ENCODE peak calls at places on chromosomes 3 and 15, in seven cellular contexts. I is IMR-90, O is H9, V is neuronal stem cell, C is H1, X is mesendoderm, L is trophoblast cell. M is an unnamed sample. For H3K4me1, the result is how much of the 10 kb centered on the place peaks cover.

GRCh38 chr3:196662711-196663571 is 23.4 kb downstream of the NRROS start:
- DNase-seq in V (no peak), I (peak), C (no peak), X (no peak), O (no peak), L (peak), M (no peak)

GRCh38 chr3:113276581-113277080 is 65.3 kb downstream of the BOC start:
- DNase-seq in I (peak), L (no peak), C (no peak), X (no peak), V (no peak), O (no peak), M (no peak)

GRCh38 chr15:38503497-38503896 is 49.6 kb downstream of the FAM98B start:
- DNase-seq in L (no peak), X (no peak), V (no peak), O (no peak), I (no peak), C (no peak), M (no peak)

GRCh38 chr3:195352895-195353488 is 82.0 kb upstream of the XXYLT1 start:
- DNase-seq in V (no peak), I (peak), C (no peak), O (no peak), X (peak), L (peak), M (peak)

GRCh38 chr15:26867199-26868007 is 541 bp downstream of the GABRA5 start:
- DNase-seq in I (no peak), X (peak), L (no peak), C (peak), V (peak), O (no peak), M (no peak)

GRCh38 chr3:11591401-11592266 is 52.1 kb downstream of the VGLL4 start:
- DNase-seq in V (peak), I (peak), X (peak), O (peak), C (no peak), L (no peak), M (peak)

GRCh38 chr3:89246326-89246725 is 138.9 kb downstream of the EPHA3 start:
- DNase-seq in I (no peak), L (no peak), X (peak), C (peak), O (peak), V (peak), M (no peak)

GRCh38 chr15:69813881-69814280 is 283.8 kb downstream of the TLE3 start:
- DNase-seq in I (no peak), X (no peak), V (no peak), O (no peak), C (no peak), L (peak), M (no peak)

GRCh38 chr3:151282921-151283320 is 4.6 kb upstream of the P2RY14 start:
- DNase-seq in O (no peak), V (peak), X (peak), I (peak), L (peak), C (no peak), M (peak)

GRCh38 chr3:162538906-162539305 is 1042.3 kb downstream of the OTOL1 start:
- DNase-seq in X (no peak), O (no peak), V (no peak), I (peak), L (no peak), C (no peak), M (peak)

GRCh38 chr3:99868438-99868723 is 50.7 kb downstream of the CMSS1 start:
- DNase-seq in C (no peak), I (peak), L (no peak), O (no peak), V (no peak), X (no peak), M (peak)

GRCh38 chr15:74845581-74845980 is 2.6 kb upstream of the ULK3 start:
- DNase-seq in X (no peak), I (no peak), L (no peak), V (no peak), O (no peak), C (no peak), M (no peak)

GRCh38 chr3:127735767-127736693 is 63.3 kb downstream of the ABTB1 start:
- DNase-seq in I (peak), L (peak), O (no peak), C (no peak), X (no peak), V (no peak), M (peak)

GRCh38 chr3:65971281-65972252 is 67.2 kb downstream of the MAGI1 start:
- DNase-seq in V (no peak), I (no peak), C (no peak), L (no peak), O (no peak), X (peak), M (no peak)

GRCh38 chr3:9778102-9778501 is 8.4 kb upstream of the CAMK1 start:
- DNase-seq in I (peak), X (no peak), C (no peak), L (no peak), O (no peak), V (no peak), M (no peak)

GRCh38 chr15:40766906-40767837 is 2.6 kb upstream of the C15orf62 start:
- DNase-seq in X (no peak), O (peak), C (no peak), V (no peak), I (peak), L (no peak), M (peak)

GRCh38 chr3:69560818-69561217 is 174.9 kb upstream of the FRMD4B start:
- DNase-seq in O (no peak), I (no peak), X (no peak), V (no peak), L (no peak), C (no peak), M (no peak)
- H2BK120ac ChIP-seq in O (no peak), I (no peak), X (no peak), V (no peak), L (no peak), C (no peak), M (no peak)

DNA sequence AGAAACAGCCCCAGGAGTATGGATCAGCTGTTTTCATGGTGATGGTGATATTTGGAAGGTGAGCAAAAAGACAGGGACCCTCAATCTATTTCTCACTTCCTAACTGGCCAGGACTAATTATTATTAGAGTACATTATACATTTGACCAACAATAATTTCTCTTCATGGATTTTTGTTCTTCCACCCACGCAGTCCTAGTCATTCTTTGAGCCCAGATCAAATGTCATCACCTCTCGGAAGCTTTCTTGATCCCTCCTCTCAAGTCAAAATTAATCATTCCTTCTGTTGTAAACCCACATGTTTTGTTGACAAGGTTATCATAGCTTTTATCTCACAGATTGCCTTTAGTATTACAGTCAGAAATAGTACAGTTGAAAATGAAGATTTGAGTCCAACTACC is 29.2 kb upstream of the PRICKLE2 start:
- DNase-seq in O (no peak), X (no peak), L (peak), I (no peak), V (no peak), C (no peak), M (no peak)
- H3K4me1 ChIP-seq in O (under half), X (under half), L (under half), I (under half), V (under half), C (under half), M (under half)

GRCh38 chr3:107064445-107065060 is 312.7 kb upstream of the CCDC54 start:
- DNase-seq in O (peak), C (peak), X (peak), V (peak), L (peak), I (peak), M (peak)

GRCh38 chr3:107067421-107067820 is 309.8 kb upstream of the CCDC54 start:
- DNase-seq in L (no peak), C (no peak), V (no peak), O (no peak), X (no peak), I (no peak), M (no peak)

GRCh38 chr3:107065094-107065861 is 312.0 kb upstream of the CCDC54 start:
- DNase-seq in O (no peak), C (no peak), L (no peak), I (no peak), X (peak), V (no peak), M (no peak)

GRCh38 chr3:107063351-107063750 is 313.9 kb upstream of the CCDC54 start:
- DNase-seq in X (peak), L (no peak), C (no peak), O (no peak), V (no peak), I (peak), M (peak)

GRCh38 chr3:107068980-107069379 is 308.3 kb upstream of the CCDC54 start:
- DNase-seq in C (no peak), O (no peak), L (no peak), V (no peak), I (peak), X (peak), M (peak)
- H3K9ac ChIP-seq in C (no peak), O (no peak), L (no peak), V (no peak), I (no peak), X (no peak), M (peak)

DNA sequence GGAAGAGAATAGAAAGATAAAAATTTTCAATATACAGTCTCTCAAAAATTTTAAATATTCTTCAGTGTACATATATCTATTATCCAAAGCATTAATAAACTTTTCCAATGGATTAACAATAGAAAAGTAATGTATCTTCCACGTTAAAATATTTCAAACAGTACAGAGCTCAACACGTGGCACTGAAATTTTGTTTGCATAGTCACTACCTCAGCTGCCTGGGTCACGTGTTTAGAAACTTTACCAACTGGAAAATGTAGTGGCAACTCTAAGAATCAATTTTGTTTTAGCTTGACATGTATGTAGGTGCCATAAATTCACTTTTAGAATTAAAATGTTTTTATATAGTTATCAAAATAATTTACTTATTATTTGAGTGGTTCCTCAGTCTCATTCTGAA is 85.3 kb downstream of the CNTN3 start:
- DNase-seq in O (no peak), L (no peak), I (no peak), X (no peak), V (no peak), C (no peak), M (no peak)
- H2BK120ac ChIP-seq in O (no peak), L (no peak), I (no peak), X (no peak), V (no peak), C (no peak), M (no peak)

GRCh38 chr3:134483195-134483890 is 2.4 kb downstream of the ANAPC13 start:
- DNase-seq in O (no peak), L (peak), V (no peak), C (no peak), I (peak), X (no peak), M (peak)
- H3K4me1 ChIP-seq in O (under half), L (under half), V (under half), C (under half), I (under half), X (under half), M (under half)

GRCh38 chr15:85422607-85423006 is 42.2 kb downstream of the AKAP13 start:
- DNase-seq in L (no peak), X (no peak), I (no peak), O (no peak), V (no peak), C (no peak), M (no peak)
- H3K9ac ChIP-seq in L (no peak), X (no peak), I (no peak), O (no peak), V (no peak), C (no peak), M (no peak)

GRCh38 chr15:96736384-96736783 is 405.9 kb downstream of the NR2F2 start:
- DNase-seq in O (no peak), X (no peak), I (no peak), V (no peak), C (no peak), L (peak), M (peak)
- H2BK120ac ChIP-seq in O (no peak), X (no peak), I (no peak), V (no peak), C (no peak), L (no peak), M (no peak)

GRCh38 chr3:192685801-192686200 is 41.5 kb downstream of the FGF12 start:
- DNase-seq in X (no peak), O (no peak), V (no peak), L (peak), I (no peak), C (no peak), M (no peak)

GRCh38 chr3:192687488-192688152 is 39.7 kb downstream of the FGF12 start:
- DNase-seq in L (no peak), X (no peak), O (no peak), V (no peak), C (no peak), I (no peak), M (no peak)

DNA sequence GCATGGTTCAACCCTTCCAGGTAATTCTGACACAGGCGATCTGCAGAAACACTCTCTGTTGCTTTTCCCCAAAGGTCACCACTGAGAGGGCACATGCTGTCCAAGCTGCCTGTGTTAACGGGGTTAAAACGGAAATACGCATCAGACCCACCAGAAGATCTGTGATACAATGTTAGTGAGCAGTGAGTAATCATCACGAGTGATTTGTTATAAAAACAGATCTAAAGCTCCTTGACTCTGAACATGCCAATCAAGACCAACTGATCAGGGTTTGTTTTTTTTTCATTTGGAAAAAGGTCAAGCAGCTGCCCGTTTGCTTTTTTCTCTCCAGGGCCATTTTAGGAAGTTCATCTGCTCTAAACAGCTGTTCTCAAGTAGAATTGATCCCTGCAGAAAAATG is 43.2 kb downstream of the FGF12 start:
- DNase-seq in I (no peak), L (no peak), C (no peak), V (no peak), O (no peak), X (no peak), M (no peak)
- H3K4me1 ChIP-seq in I (under half), L (under half), C (under half), V (under half), O (under half), X (under half), M (under half)

DNA sequence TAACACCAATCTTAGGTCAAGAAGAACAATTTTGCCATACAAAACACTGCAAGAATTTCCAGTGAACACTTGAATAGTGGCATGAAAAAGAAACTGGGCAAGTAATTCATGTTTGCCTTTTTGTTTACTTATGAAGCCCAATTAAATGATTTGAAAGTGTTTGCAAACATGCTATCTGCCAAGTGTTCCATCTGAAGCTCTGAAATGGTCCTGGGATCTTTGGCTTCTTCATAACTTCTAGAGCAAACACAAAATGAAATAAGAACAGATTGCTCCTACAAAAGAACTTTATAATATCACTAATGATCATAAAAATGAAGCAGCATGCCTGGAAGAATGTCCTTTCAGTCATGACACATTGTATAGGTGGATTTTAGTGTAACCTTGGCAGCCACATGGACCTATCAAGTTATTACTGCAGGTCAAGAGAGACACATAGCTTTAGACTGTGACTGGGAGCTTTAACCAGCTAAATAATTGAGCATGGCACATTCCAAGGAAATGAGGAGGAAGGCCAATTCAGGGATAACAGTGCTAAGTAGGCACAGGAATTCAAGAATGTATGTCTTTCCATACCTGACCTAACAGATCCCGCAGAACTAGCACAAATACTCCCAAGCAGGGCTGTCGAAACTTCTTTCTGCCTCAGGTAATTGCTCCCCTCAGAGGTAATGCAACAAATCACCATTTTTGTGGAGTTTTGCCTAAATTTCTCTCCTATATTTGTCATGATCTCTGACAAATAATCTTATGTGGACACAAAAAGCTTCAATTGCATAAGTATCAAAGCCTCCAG is 144.6 kb downstream of the DUT start:
- DNase-seq in I (no peak), X (peak), O (no peak), L (peak), V (no peak), C (no peak), M (no peak)
- H3K9ac ChIP-seq in I (no peak), X (no peak), O (no peak), L (no peak), V (no peak), C (no peak), M (no peak)

GRCh38 chr3:154886437-154886836 is 193.7 kb upstream of the MME start:
- DNase-seq in C (no peak), I (peak), X (peak), L (peak), O (no peak), V (no peak), M (peak)
- H2BK120ac ChIP-seq in C (no peak), I (peak), X (no peak), L (no peak), O (no peak), V (no peak), M (no peak)

M was measured in mesenchymal stem cell.